ENCODE peak calls at places on chromosomes 2 and 18, in seven cellular contexts. E, K, J, I, M, H and Q are unnamed samples.

GRCh38 chr2:104438481-104438880 is 415.4 kb upstream of the POU3F3 start:
- DNase-seq in H (no peak), E (no peak), I (no peak), M (no peak), K (no peak), J (no peak), Q (no peak)

GRCh38 chr2:5373200-5373599 is 319.0 kb upstream of the SOX11 start:
- DNase-seq in E (no peak), I (no peak), K (no peak), M (no peak), J (no peak), H (no peak), Q (no peak)

GRCh38 chr2:223976635-223977226 is 19.5 kb downstream of the MRPL44 start:
- DNase-seq in K (no peak), M (no peak), H (no peak), J (peak), E (no peak), I (no peak), Q (no peak)

GRCh38 chr2:180985771-180986395 is 5.5 kb downstream of the UBE2E3 start:
- DNase-seq in K (no peak), E (no peak), I (no peak), M (no peak), J (no peak), H (no peak), Q (no peak)

GRCh38 chr2:98932778-98933343 is 3.2 kb downstream of the CRACDL start:
- DNase-seq in I (no peak), E (no peak), J (no peak), M (no peak), H (peak), K (no peak), Q (no peak)

GRCh38 chr2:239312081-239312501 is 88.7 kb downstream of the HDAC4 start:
- DNase-seq in H (no peak), M (no peak), E (peak), K (no peak), J (no peak), I (no peak), Q (no peak)

GRCh38 chr2:46036929-46037328 is 260.3 kb upstream of the EPAS1 start:
- DNase-seq in K (no peak), J (peak), E (no peak), M (peak), I (peak), H (no peak), Q (no peak)

GRCh38 chr18:76006151-76006550 is 488.9 kb downstream of the ZNF516 start:
- DNase-seq in M (no peak), E (no peak), J (no peak), H (no peak), K (no peak), I (no peak), Q (no peak)

GRCh38 chr2:10453899-10454298 is 5.8 kb upstream of the ODC1 start:
- DNase-seq in J (no peak), E (no peak), H (no peak), I (no peak), M (no peak), K (no peak), Q (peak)

GRCh38 chr18:21912339-21913239 is 172.0 kb downstream of the MIB1 start:
- DNase-seq in H (no peak), J (no peak), E (no peak), I (no peak), M (no peak), K (no peak), Q (no peak)

GRCh38 chr2:72220170-72220569 is 72.5 kb upstream of the CYP26B1 start:
- DNase-seq in M (no peak), E (no peak), K (no peak), H (no peak), I (no peak), J (peak), Q (no peak)

GRCh38 chr2:104965900-104966299 is 72.0 kb upstream of the MRPS9 start:
- DNase-seq in J (no peak), E (no peak), M (no peak), H (no peak), I (no peak), K (no peak), Q (no peak)

GRCh38 chr18:62784966-62785413 is 69.6 kb downstream of the PHLPP1 start:
- DNase-seq in I (no peak), H (no peak), M (no peak), K (no peak), E (no peak), J (peak), Q (peak)

GRCh38 chr2:118003396-118003824 is 10.5 kb downstream of the CCDC93 start:
- DNase-seq in M (peak), K (no peak), E (peak), H (peak), I (peak), J (peak), Q (no peak)

GRCh38 chr2:74516650-74517049 is 2.4 kb downstream of the TLX2 start:
- DNase-seq in H (no peak), E (no peak), J (no peak), M (no peak), K (no peak), I (no peak), Q (no peak)

GRCh38 chr2:230850358-230850658 is 14.4 kb upstream of the ITM2C start:
- DNase-seq in J (no peak), M (no peak), I (no peak), E (no peak), K (no peak), H (no peak), Q (no peak)

GRCh38 chr2:207394812-207395534 is 134.8 kb upstream of the CREB1 start:
- DNase-seq in K (peak), M (peak), H (no peak), J (peak), E (no peak), I (peak), Q (no peak)

GRCh38 chr18:78642561-78643398 is 336.8 kb upstream of the SALL3 start:
- DNase-seq in K (no peak), H (no peak), M (no peak), J (no peak), I (no peak), E (no peak), Q (no peak)

GRCh38 chr18:74290831-74291770 is 662 bp downstream of the CYB5A start:
- DNase-seq in M (no peak), J (no peak), I (no peak), E (peak), H (peak), K (no peak), Q (no peak)

GRCh38 chr2:191013617-191013875 is 425 bp downstream of the STAT1 start:
- DNase-seq in I (no peak), H (no peak), M (no peak), K (no peak), E (no peak), J (no peak), Q (no peak)

GRCh38 chr2:240918258-240919091 is 12.3 kb downstream of the CROCC2 start:
- DNase-seq in I (no peak), J (no peak), M (no peak), K (no peak), H (no peak), E (peak), Q (peak)

GRCh38 chr2:95053543-95053942 is 28.0 kb downstream of the MAL start:
- DNase-seq in I (no peak), J (no peak), M (no peak), H (no peak), E (no peak), K (no peak), Q (peak)

GRCh38 chr2:200905618-200906296 is 16.6 kb downstream of the NIF3L1 start:
- DNase-seq in H (peak), K (no peak), J (peak), M (peak), E (peak), I (peak), Q (peak)

GRCh38 chr2:50582164-50582563 is 449.8 kb downstream of the NRXN1 start:
- DNase-seq in M (no peak), H (no peak), K (no peak), J (no peak), E (peak), I (no peak), Q (no peak)

GRCh38 chr2:32946314-32947075 is at the start of gene LTBP1:
- DNase-seq in K (peak), M (no peak), I (no peak), J (peak), H (no peak), E (peak), Q (peak)

GRCh38 chr2:43882312-43882711 is 43.5 kb downstream of the ABCG8 start:
- DNase-seq in E (no peak), H (no peak), M (no peak), J (no peak), K (no peak), I (no peak), Q (no peak)

GRCh38 chr2:191740016-191740419 is 62.1 kb downstream of the NABP1 start:
- DNase-seq in E (no peak), H (no peak), K (no peak), J (no peak), M (no peak), I (no peak), Q (no peak)

GRCh38 chr2:141570474-141571131 is 560.2 kb downstream of the LRP1B start:
- DNase-seq in K (no peak), J (no peak), I (no peak), M (no peak), E (no peak), H (no peak), Q (no peak)

GRCh38 chr2:176490061-176490861 is 221.0 kb downstream of the MTX2 start:
- DNase-seq in E (no peak), M (no peak), I (no peak), H (no peak), J (peak), K (no peak), Q (peak)

GRCh38 chr2:144320491-144320890 is 199.4 kb downstream of the ZEB2 start:
- DNase-seq in I (no peak), E (no peak), K (peak), H (no peak), J (peak), M (no peak), Q (no peak)

GRCh38 chr2:202771741-202772470 is 99.7 kb downstream of the ICA1L start:
- DNase-seq in E (peak), I (no peak), M (no peak), K (no peak), H (no peak), J (no peak), Q (no peak)

GRCh38 chr2:234425923-234426603 is 70.8 kb downstream of the ARL4C start:
- DNase-seq in J (no peak), E (no peak), H (no peak), K (peak), M (no peak), I (no peak), Q (no peak)

GRCh38 chr18:33440384-33441043 is at the start of gene CCDC178:
- DNase-seq in M (no peak), H (peak), I (no peak), J (no peak), E (peak), K (no peak), Q (peak)

GRCh38 chr2:237223208-237223861 is 137.6 kb downstream of the COPS8 start:
- DNase-seq in E (peak), I (peak), M (no peak), H (no peak), K (no peak), J (peak), Q (no peak)

GRCh38 chr2:215396595-215397313 is 39.1 kb downstream of the FN1 start:
- DNase-seq in K (no peak), I (no peak), J (peak), M (peak), H (no peak), E (no peak), Q (no peak)

GRCh38 chr2:217098435-217098834 is 238.6 kb upstream of the TNP1 start:
- DNase-seq in H (no peak), M (no peak), I (no peak), K (no peak), J (no peak), E (no peak), Q (no peak)